ENCODE peak calls at places on chromosomes 11 and 22, in five cellular contexts. One of them, this sample, is unnamed.

GRCh38 chr22:19762315-19763140 is 1.9 kb downstream of the TBX1 start:
- DNase-seq in activated naive CD4-positive, alpha-beta T cell: no peak
- DNase-seq in ACHN: no peak
- DNase-seq in amniotic epithelial cell: no peak
- DNase-seq in kidney tubule cell: no peak
- DNase-seq in this sample: no peak

GRCh38 chr11:11179239-11179638 is 173.8 kb downstream of the CSNK2A3 start:
- DNase-seq in activated naive CD4-positive, alpha-beta T cell: no peak
- DNase-seq in amniotic epithelial cell: peak; percentile 48
- DNase-seq in kidney tubule cell: peak; percentile 82
- DNase-seq in ACHN: peak; percentile 29
- DNase-seq in this sample: peak; percentile 70

GRCh38 chr22:39956932-39957664 is 3.1 kb upstream of the TMA7B start:
- DNase-seq in kidney tubule cell: no peak
- DNase-seq in ACHN: no peak
- DNase-seq in amniotic epithelial cell: no peak
- DNase-seq in activated naive CD4-positive, alpha-beta T cell: no peak
- DNase-seq in this sample: peak; percentile 28

GRCh38 chr11:133934599-133935550 is 21.9 kb downstream of the IGSF9B start:
- DNase-seq in kidney tubule cell: peak; percentile 79
- DNase-seq in activated naive CD4-positive, alpha-beta T cell: no peak
- DNase-seq in ACHN: no peak
- DNase-seq in amniotic epithelial cell: peak; percentile 26
- DNase-seq in this sample: peak; percentile 55

GRCh38 chr22:36940676-36941075 is 27.2 kb downstream of the CSF2RB start:
- DNase-seq in activated naive CD4-positive, alpha-beta T cell: no peak
- DNase-seq in amniotic epithelial cell: no peak
- DNase-seq in ACHN: no peak
- DNase-seq in kidney tubule cell: no peak
- DNase-seq in this sample: no peak

GRCh38 chr11:63574856-63575602 is 11.8 kb upstream of the PLAAT2 start:
- DNase-seq in amniotic epithelial cell: peak; percentile 64
- DNase-seq in kidney tubule cell: peak; percentile 43
- DNase-seq in ACHN: no peak
- DNase-seq in activated naive CD4-positive, alpha-beta T cell: no peak
- DNase-seq in this sample: no peak

GRCh38 chr11:113896156-113896879 is 8.3 kb upstream of the HTR3B start:
- DNase-seq in activated naive CD4-positive, alpha-beta T cell: no peak
- DNase-seq in kidney tubule cell: peak; percentile 12
- DNase-seq in ACHN: no peak
- DNase-seq in amniotic epithelial cell: peak; percentile 26
- DNase-seq in this sample: peak; percentile 31

GRCh38 chr22:41305646-41306045 is 4.3 kb downstream of the ZC3H7B start:
- DNase-seq in ACHN: peak; percentile 85
- DNase-seq in amniotic epithelial cell: peak; percentile 86
- DNase-seq in kidney tubule cell: peak; percentile 90
- DNase-seq in activated naive CD4-positive, alpha-beta T cell: no peak
- DNase-seq in this sample: peak; percentile 88

GRCh38 chr22:36819112-36819511 is 2.3 kb upstream of the PVALB start:
- DNase-seq in kidney tubule cell: no peak
- DNase-seq in ACHN: no peak
- DNase-seq in activated naive CD4-positive, alpha-beta T cell: no peak
- DNase-seq in amniotic epithelial cell: no peak
- DNase-seq in this sample: no peak

GRCh38 chr11:44574620-44575287 is 9.3 kb downstream of the CD82 start:
- DNase-seq in activated naive CD4-positive, alpha-beta T cell: no peak
- DNase-seq in amniotic epithelial cell: peak; percentile 100
- DNase-seq in ACHN: peak; percentile 45
- DNase-seq in kidney tubule cell: peak; percentile 93
- DNase-seq in this sample: peak; percentile 97

GRCh38 chr11:62856333-62856910 is 17.0 kb upstream of the WDR74 start:
- DNase-seq in activated naive CD4-positive, alpha-beta T cell: no peak
- DNase-seq in ACHN: no peak
- DNase-seq in kidney tubule cell: no peak
- DNase-seq in amniotic epithelial cell: no peak
- DNase-seq in this sample: no peak

GRCh38 chr22:44870021-44870420 is 117.6 kb downstream of the ARHGAP8 start:
- DNase-seq in ACHN: no peak
- DNase-seq in amniotic epithelial cell: no peak
- DNase-seq in kidney tubule cell: peak; percentile 71
- DNase-seq in activated naive CD4-positive, alpha-beta T cell: no peak
- DNase-seq in this sample: peak; percentile 57

GRCh38 chr11:70577948-70578347 is 179.6 kb downstream of the CTTN start:
- DNase-seq in amniotic epithelial cell: no peak
- DNase-seq in ACHN: no peak
- DNase-seq in kidney tubule cell: no peak
- DNase-seq in activated naive CD4-positive, alpha-beta T cell: no peak
- DNase-seq in this sample: peak; percentile 40